ENCODE peak calls at places on chromosomes 1 and 21, in nine cellular contexts. P, R, N, V, I, A, B, W and C are unnamed samples. For H3K4me1, the result is how much of the 10 kb centered on the place peaks cover.

GRCh38 chr1:227790868-227791267 is 24.6 kb upstream of the PRSS38 start:
- DNase-seq in P (no peak), R (no peak), N (no peak), V (no peak), I (no peak), A (no peak), B (no peak), W (no peak), C (no peak)

GRCh38 chr1:41268154-41268770 is 26.2 kb upstream of the SCMH1 start:
- DNase-seq in P (peak), R (peak), N (peak), V (peak), I (peak), A (peak), B (peak), W (peak), C (peak)

GRCh38 chr1:156152628-156153027 is 757 bp upstream of the SEMA4A start:
- DNase-seq in P (no peak), R (no peak), N (no peak), V (no peak), I (no peak), A (no peak), B (no peak), W (no peak), C (no peak)

GRCh38 chr1:68478662-68479061 is 18.2 kb downstream of the DEPDC1 start:
- DNase-seq in P (no peak), R (no peak), N (no peak), V (no peak), I (no peak), A (no peak), B (no peak), W (no peak), C (no peak)

GRCh38 chr1:248704556-248704955 is 2.0 kb upstream of the OR14I1 start:
- DNase-seq in P (no peak), R (no peak), N (peak), V (no peak), I (no peak), A (no peak), B (no peak), W (no peak), C (no peak)

GRCh38 chr1:184661801-184662200 is 92.9 kb downstream of the EDEM3 start:
- DNase-seq in P (no peak), R (no peak), N (no peak), V (no peak), I (no peak), A (no peak), B (no peak), W (no peak), C (no peak)

GRCh38 chr1:77218477-77219165 is 609 bp downstream of the PIGK start:
- DNase-seq in P (no peak), R (no peak), N (no peak), V (no peak), I (no peak), A (no peak), B (peak), W (no peak), C (peak)

GRCh38 chr21:44552136-44552535 is 831 bp upstream of the KRTAP10-2 start:
- DNase-seq in P (no peak), R (no peak), N (no peak), V (no peak), I (no peak), A (no peak), B (no peak), W (peak), C (no peak)

GRCh38 chr1:53409233-53409632 is 50.0 kb upstream of the DMRTB1 start:
- DNase-seq in P (no peak), R (no peak), N (no peak), V (no peak), I (no peak), A (no peak), B (no peak), W (no peak), C (no peak)

GRCh38 chr1:113805256-113805531 is 7.1 kb downstream of the RSBN1 start:
- DNase-seq in P (no peak), R (no peak), N (no peak), V (no peak), I (peak), A (no peak), B (no peak), W (no peak), C (no peak)

GRCh38 chr1:113805639-113806038 is 6.6 kb downstream of the RSBN1 start:
- DNase-seq in P (no peak), R (no peak), N (no peak), V (no peak), I (no peak), A (no peak), B (no peak), W (no peak), C (no peak)

GRCh38 chr1:113802367-113803007 is 9.8 kb downstream of the RSBN1 start:
- DNase-seq in P (no peak), R (no peak), N (no peak), V (no peak), I (no peak), A (no peak), B (no peak), W (no peak), C (no peak)

GRCh38 chr1:113808450-113809195 is 3.7 kb downstream of the RSBN1 start:
- DNase-seq in P (no peak), R (no peak), N (no peak), V (no peak), I (no peak), A (no peak), B (no peak), W (no peak), C (no peak)

DNA sequence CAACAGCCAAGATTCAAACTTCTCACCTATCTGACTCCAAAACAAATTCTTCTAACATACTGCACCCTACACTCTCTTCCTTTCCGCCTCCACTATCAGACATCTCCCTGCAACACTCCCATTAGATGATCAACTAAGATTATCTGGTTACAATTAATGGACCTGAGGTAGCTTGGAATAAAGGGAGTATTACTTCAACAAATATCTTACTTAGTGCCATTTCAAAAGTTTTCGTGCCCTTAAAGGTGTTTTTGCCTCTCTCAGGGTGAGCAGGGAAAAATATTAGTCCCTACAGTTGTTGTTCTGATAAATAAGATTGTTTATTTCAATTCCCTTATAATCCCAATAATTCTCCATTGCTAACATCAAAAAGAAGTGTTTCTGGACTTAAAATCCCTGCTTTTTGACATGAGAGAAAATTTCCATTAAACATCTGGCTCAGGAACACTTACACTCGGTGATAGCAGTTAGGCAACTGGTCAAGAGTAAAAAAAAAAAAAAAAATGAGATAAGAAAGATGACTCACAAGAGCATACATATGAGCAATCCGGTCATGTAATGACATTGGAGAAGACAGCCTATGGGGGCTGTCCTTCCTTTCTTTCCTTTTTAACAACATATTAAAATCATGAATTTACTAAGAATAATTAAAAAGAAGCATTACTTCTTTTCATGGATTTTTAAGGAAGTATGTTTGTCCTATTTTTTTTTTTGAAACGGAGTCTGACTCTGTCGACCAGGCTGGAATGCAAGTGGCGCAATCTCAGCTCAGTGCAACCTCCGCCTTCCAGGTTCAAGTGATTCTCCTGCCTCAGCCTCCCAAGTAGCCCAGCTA is 7.6 kb downstream of the RSBN1 start:
- DNase-seq in P (no peak), R (no peak), N (no peak), V (no peak), I (no peak), A (no peak), B (peak), W (no peak), C (peak)
- H3K4me1 ChIP-seq in P (half or more), R (half or more), N (under half), V (half or more), I (half or more), A (under half), B (under half), W (half or more), C (under half)

GRCh38 chr1:43367904-43368645 is at the start of gene ELOVL1:
- DNase-seq in P (peak), R (peak), N (peak), V (peak), I (peak), A (peak), B (peak), W (peak), C (peak)
- TF ChIP-seq CTCF in P (no peak), R (peak), N (no peak), V (no peak), I (no peak), A (no peak), B (peak), W (no peak), C (peak)

GRCh38 chr21:42286416-42286815 is 28.8 kb downstream of the TFF3 start:
- DNase-seq in P (no peak), R (no peak), N (no peak), V (no peak), I (no peak), A (no peak), B (no peak), W (no peak), C (no peak)
- H3K4me1 ChIP-seq in P (under half), R (under half), N (under half), V (under half), I (under half), A (under half), B (under half), W (under half), C (under half)

DNA sequence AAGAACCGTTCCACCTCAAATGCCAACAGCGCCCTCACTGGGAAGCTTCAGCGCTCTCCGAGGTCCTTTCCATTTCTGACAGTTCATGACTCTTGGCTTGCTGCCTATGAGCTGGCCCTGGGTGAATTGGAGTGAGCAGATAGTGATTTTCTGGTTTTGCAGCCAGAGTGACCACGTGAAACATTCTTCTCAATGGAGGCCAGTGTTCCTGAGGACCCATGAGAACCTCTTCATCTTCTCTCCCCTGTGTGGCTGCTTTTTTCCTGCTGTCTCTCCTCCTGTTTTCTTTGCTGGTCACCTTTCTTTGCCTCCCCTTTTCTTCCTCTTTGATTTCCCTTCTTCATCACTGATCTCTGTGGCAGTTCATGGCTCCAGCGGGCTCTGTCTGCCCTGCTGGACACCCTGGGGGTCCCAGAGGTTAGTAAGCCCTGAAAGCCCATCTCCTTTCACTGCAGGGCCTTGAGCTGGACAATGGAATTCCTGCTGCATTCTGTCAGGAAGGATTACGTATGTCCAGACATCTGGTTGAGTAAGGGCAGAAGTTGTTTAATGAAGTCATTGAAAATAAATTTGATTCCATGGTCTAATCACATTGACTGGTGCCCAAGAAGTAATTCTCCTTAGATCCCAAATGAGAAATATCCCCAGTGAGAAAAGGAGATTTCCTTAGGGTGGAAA is 29.9 kb downstream of the VASH2 start:
- DNase-seq in P (no peak), R (peak), N (no peak), V (no peak), I (no peak), A (no peak), B (no peak), W (no peak), C (no peak)
- TF ChIP-seq CTCF in P (no peak), R (no peak), N (no peak), V (no peak), I (no peak), A (no peak), B (no peak), W (no peak), C (no peak)

GRCh38 chr1:150976879-150977694 is 2.5 kb upstream of the CERS2 start:
- DNase-seq in P (peak), R (peak), N (peak), V (peak), I (peak), A (peak), B (peak), W (peak), C (peak)
- H3K4me1 ChIP-seq in P (under half), R (under half), N (under half), V (half or more), I (under half), A (under half), B (half or more), W (half or more), C (under half)

GRCh38 chr1:20329793-20330542 is 39.3 kb downstream of the VWA5B1 start:
- DNase-seq in P (no peak), R (no peak), N (peak), V (no peak), I (no peak), A (no peak), B (no peak), W (no peak), C (no peak)
- TF ChIP-seq CTCF in P (no peak), R (no peak), N (no peak), V (no peak), I (no peak), A (no peak), B (peak), W (no peak), C (peak)

GRCh38 chr1:25769625-25770024 is 30.4 kb upstream of the SELENON start:
- DNase-seq in P (no peak), R (no peak), N (no peak), V (no peak), I (no peak), A (no peak), B (no peak), W (no peak), C (no peak)
- H3K4me1 ChIP-seq in P (under half), R (under half), N (under half), V (half or more), I (under half), A (under half), B (under half), W (under half), C (under half)

GRCh38 chr1:15280416-15280815 is 33.4 kb downstream of the FHAD1 start:
- DNase-seq in P (no peak), R (no peak), N (no peak), V (no peak), I (no peak), A (no peak), B (no peak), W (no peak), C (no peak)

GRCh38 chr1:15286452-15286851 is 39.4 kb downstream of the FHAD1 start:
- DNase-seq in P (no peak), R (no peak), N (no peak), V (no peak), I (no peak), A (no peak), B (no peak), W (no peak), C (no peak)

GRCh38 chr1:15282038-15282437 is 35.0 kb downstream of the FHAD1 start:
- DNase-seq in P (no peak), R (no peak), N (no peak), V (no peak), I (no peak), A (no peak), B (no peak), W (no peak), C (no peak)

GRCh38 chr1:15282810-15283474 is 35.9 kb downstream of the FHAD1 start:
- DNase-seq in P (no peak), R (no peak), N (no peak), V (no peak), I (peak), A (no peak), B (no peak), W (no peak), C (peak)

DNA sequence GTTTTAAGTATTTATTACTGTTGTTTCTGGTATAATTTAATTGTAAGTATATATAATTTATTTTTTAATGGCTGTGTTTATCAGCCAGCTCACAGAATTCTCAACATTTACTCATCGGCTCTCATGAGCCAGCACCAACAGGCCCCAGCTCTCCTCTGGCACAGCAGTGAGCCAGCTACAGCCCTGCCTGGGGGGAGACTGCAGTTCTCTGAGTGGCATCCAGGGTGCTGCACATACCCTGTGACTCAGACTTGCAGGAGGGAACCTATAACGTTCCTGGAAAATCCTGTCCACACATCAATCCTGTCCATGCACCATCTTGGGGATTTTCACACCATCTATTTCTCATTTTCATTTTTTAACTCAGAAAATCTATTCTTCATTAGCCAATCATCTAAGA is 36.5 kb downstream of the FHAD1 start:
- DNase-seq in P (no peak), R (no peak), N (no peak), V (no peak), I (no peak), A (no peak), B (peak), W (no peak), C (peak)
- TF ChIP-seq CTCF in P (peak), R (no peak), N (no peak), V (no peak), I (no peak), A (peak), B (peak), W (peak), C (peak)

DNA sequence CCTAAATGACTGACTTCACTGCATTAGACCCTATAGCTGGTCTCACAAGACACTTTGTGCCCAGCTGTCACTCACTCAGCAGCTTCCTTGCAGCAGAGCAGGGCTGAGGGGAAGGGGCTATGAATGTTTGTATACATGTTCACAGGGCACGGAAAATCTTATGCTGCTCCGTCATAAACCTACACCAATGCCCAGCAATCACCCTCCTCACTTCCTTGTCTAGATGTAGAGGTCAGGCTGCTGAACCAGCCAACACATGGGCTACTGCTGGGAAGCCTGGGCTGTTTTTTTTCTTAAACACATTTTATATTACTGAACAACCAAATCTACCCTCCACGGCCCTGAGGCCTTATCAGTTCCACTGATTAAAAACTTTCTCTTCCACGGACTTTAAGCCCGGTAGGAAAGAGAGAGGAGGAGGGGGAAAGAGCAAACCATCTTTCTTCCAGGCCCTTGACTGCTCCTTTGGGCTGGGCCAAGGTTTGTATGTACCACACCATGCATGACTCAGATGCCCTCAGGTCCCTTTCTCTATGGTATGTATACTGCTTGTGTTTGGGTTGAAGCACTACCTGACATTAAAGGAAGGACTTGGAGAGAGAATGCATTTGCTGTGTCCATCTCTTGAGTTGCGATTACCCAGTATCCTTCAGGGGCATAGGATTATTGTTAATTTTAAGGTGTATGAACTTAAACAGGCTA is 12.7 kb downstream of the MTFR1L start:
- DNase-seq in P (no peak), R (no peak), N (no peak), V (no peak), I (no peak), A (no peak), B (peak), W (no peak), C (no peak)
- H3K4me1 ChIP-seq in P (under half), R (under half), N (under half), V (under half), I (under half), A (under half), B (under half), W (under half), C (under half)